ENCODE peak calls at places on chromosomes 12 and 14, in ten cellular contexts. G, I, W, U, R, J, M, L, F and V are unnamed samples.

GRCh38 chr14:55807059-55807499 is 227.1 kb downstream of the KTN1 start:
- DNase-seq in G (peak), I (no peak), W (peak), U (peak), R (peak), J (peak), M (peak), L (peak), F (peak), V (peak)

GRCh38 chr14:68250950-68251765 is 431.6 kb downstream of the RAD51B start:
- DNase-seq in G (no peak), I (no peak), W (no peak), U (no peak), R (no peak), J (peak), M (no peak), L (no peak), F (no peak), V (no peak)

GRCh38 chr12:117842630-117843029 is 126.2 kb downstream of the KSR2 start:
- DNase-seq in G (no peak), I (no peak), W (no peak), U (no peak), R (no peak), J (no peak), M (no peak), L (no peak), F (no peak), V (no peak)

GRCh38 chr14:88095791-88096190 is 90.9 kb downstream of the GPR65 start:
- DNase-seq in G (no peak), I (no peak), W (no peak), U (no peak), R (no peak), J (no peak), M (no peak), L (no peak), F (no peak), V (no peak)

GRCh38 chr12:120225852-120226640 is 25.1 kb upstream of the RPLP0 start:
- DNase-seq in G (no peak), I (no peak), W (no peak), U (no peak), R (peak), J (no peak), M (no peak), L (no peak), F (peak), V (peak)

GRCh38 chr12:93819048-93819491 is 141.9 kb downstream of the CRADD start:
- DNase-seq in G (peak), I (no peak), W (peak), U (peak), R (peak), J (peak), M (peak), L (peak), F (peak), V (no peak)

GRCh38 chr12:67993143-67993542 is 3.9 kb downstream of the IFNG-AS1 start:
- DNase-seq in G (no peak), I (no peak), W (no peak), U (no peak), R (no peak), J (no peak), M (no peak), L (no peak), F (no peak), V (no peak)

GRCh38 chr12:121009744-121010143 is 6.5 kb downstream of the C12orf43 start:
- DNase-seq in G (peak), I (peak), W (peak), U (peak), R (peak), J (peak), M (peak), L (peak), F (peak), V (no peak)

GRCh38 chr12:59036973-59037807 is 116.9 kb upstream of the LRIG3 start:
- DNase-seq in G (peak), I (no peak), W (no peak), U (no peak), R (no peak), J (peak), M (no peak), L (no peak), F (no peak), V (no peak)

GRCh38 chr12:49279706-49280159 is 14.9 kb downstream of the TUBA1C start:
- DNase-seq in G (no peak), I (no peak), W (no peak), U (no peak), R (no peak), J (no peak), M (no peak), L (no peak), F (peak), V (no peak)

GRCh38 chr12:102629262-102629888 is 149.0 kb upstream of the IGF1 start:
- DNase-seq in G (peak), I (no peak), W (no peak), U (peak), R (no peak), J (no peak), M (no peak), L (no peak), F (no peak), V (no peak)

GRCh38 chr12:49334681-49335080 is 2.3 kb downstream of the C1QL4 start:
- DNase-seq in G (no peak), I (no peak), W (no peak), U (no peak), R (no peak), J (no peak), M (no peak), L (no peak), F (no peak), V (no peak)

GRCh38 chr14:72518809-72519377 is 375.0 kb downstream of the DPF3 start:
- DNase-seq in G (no peak), I (no peak), W (no peak), U (no peak), R (no peak), J (no peak), M (peak), L (no peak), F (no peak), V (peak)

GRCh38 chr12:57735198-57735855 is 3.2 kb downstream of the AGAP2 start:
- DNase-seq in G (no peak), I (no peak), W (no peak), U (peak), R (no peak), J (no peak), M (no peak), L (no peak), F (no peak), V (no peak)

GRCh38 chr12:57738142-57738474 is 434 bp downstream of the AGAP2 start:
- DNase-seq in G (no peak), I (no peak), W (no peak), U (no peak), R (no peak), J (no peak), M (no peak), L (no peak), F (no peak), V (no peak)

GRCh38 chr12:57735952-57736742 is 2.4 kb downstream of the AGAP2 start:
- DNase-seq in G (no peak), I (no peak), W (no peak), U (peak), R (no peak), J (peak), M (peak), L (no peak), F (no peak), V (no peak)

GRCh38 chr12:57737467-57738141 is 938 bp downstream of the AGAP2 start:
- DNase-seq in G (no peak), I (no peak), W (no peak), U (peak), R (no peak), J (no peak), M (no peak), L (no peak), F (no peak), V (no peak)

GRCh38 chr12:57736743-57737466 is 1.6 kb downstream of the AGAP2 start:
- DNase-seq in G (no peak), I (no peak), W (no peak), U (peak), R (no peak), J (no peak), M (no peak), L (no peak), F (no peak), V (no peak)
- H3K4me3 ChIP-seq in G (no peak), I (peak), W (peak), U (no peak), R (no peak), J (peak), M (no peak), L (no peak), F (peak), V (no peak)

GRCh38 chr14:103360548-103360947 is 24.7 kb upstream of the MARK3 start:
- DNase-seq in G (no peak), I (no peak), W (no peak), U (no peak), R (no peak), J (no peak), M (no peak), L (no peak), F (no peak), V (no peak)

GRCh38 chr14:103361868-103362267 is 23.3 kb upstream of the MARK3 start:
- DNase-seq in G (peak), I (peak), W (no peak), U (peak), R (no peak), J (peak), M (peak), L (peak), F (no peak), V (no peak)

GRCh38 chr14:103354141-103354540 is 20.1 kb downstream of the EIF5 start:
- DNase-seq in G (no peak), I (no peak), W (no peak), U (no peak), R (no peak), J (no peak), M (no peak), L (no peak), F (no peak), V (no peak)

GRCh38 chr14:103353391-103353790 is 19.4 kb downstream of the EIF5 start:
- DNase-seq in G (no peak), I (no peak), W (no peak), U (no peak), R (no peak), J (no peak), M (no peak), L (no peak), F (no peak), V (no peak)

GRCh38 chr14:103356151-103356766 is 22.2 kb downstream of the EIF5 start:
- DNase-seq in G (no peak), I (no peak), W (no peak), U (no peak), R (no peak), J (no peak), M (no peak), L (peak), F (no peak), V (no peak)
- H3K4me3 ChIP-seq in G (no peak), I (no peak), W (no peak), U (no peak), R (no peak), J (no peak), M (no peak), L (no peak), F (no peak), V (no peak)

DNA sequence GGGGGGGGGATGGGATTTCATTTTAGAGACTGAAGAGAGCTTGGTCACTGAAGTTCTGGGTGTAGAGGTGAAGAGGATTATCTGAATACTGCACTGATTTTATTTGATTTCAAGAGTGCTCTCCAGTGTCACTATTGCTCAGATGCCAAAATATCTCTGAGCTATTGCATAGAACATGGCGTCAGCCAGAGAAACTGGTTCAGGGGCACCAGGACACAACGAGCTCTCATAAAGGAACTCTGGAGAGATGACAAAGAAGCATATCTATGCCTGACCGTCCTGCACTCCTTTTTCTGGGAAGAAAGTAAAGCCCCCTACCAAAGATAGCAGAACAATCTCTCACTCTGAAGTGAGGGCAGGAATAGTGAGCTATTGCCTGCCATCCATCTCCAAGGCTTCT is 2.0 kb downstream of the SLC7A8 start:
- DNase-seq in G (no peak), I (no peak), W (no peak), U (peak), R (no peak), J (no peak), M (no peak), L (no peak), F (no peak), V (no peak)
- H3K4me3 ChIP-seq in G (no peak), I (no peak), W (no peak), U (peak), R (peak), J (peak), M (no peak), L (no peak), F (peak), V (peak)

DNA sequence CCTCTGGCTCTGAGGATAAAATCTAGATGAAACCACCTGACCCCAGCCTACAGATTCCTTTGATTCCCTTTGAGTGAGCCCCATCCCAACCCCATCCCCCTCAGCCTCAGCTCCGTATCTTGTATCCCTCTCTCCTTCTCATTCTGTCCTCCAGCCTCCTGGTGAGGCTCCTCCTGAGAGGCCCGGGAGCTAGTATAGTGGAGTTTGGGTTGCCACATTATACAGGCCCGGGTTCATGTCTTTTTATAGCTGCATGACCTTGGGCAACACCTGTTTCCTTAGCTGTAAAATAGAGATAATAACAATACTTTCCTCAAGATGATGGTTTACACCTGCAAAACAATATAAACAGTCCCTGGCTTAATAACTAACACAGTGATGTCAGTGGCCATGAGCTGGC is 89.8 kb downstream of the STAB2 start:
- DNase-seq in G (no peak), I (no peak), W (no peak), U (no peak), R (peak), J (no peak), M (no peak), L (no peak), F (peak), V (no peak)
- H3K4me3 ChIP-seq in G (no peak), I (no peak), W (no peak), U (no peak), R (no peak), J (no peak), M (no peak), L (no peak), F (no peak), V (no peak)

DNA sequence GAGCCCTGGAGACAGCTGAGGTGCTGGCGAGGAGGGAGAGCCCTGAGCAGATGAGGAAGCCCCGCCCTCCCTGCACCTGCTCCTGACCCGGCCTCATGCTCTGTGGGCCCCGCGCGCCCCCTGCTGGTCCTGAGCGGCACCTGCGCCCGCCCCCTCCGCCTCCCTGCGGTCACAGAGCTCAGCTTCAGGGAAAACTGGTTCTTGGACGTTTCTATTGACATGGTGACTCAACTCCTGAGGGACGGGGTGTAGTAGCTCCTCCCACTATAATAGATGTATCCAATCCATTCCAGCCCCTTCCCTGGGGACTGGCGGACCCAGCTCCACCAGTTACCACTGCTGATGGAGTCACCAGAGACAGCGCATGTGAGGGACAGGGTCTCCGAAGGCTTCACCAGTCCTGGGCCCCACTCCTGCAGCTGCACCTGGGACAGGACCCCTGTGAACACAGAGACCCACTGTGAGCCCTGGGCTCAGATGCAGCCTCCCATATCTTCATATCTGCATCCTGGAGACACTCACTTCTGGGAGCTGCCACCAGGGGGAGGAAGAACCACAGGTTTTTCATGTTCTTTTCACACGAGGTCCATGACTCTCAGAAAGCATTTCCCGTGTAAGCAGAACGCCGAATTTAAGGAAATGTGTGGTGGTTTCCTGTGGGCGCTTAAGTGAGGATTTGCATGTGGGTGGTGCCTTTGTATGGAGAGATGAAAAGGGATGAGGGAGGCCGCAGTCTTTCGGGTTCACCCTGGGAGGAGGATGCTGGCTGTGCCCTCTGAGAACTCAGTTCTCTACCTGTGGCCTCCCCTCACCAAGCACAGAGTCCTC is 1346.5 kb downstream of the TMEM121 start:
- DNase-seq in G (no peak), I (peak), W (peak), U (peak), R (peak), J (peak), M (no peak), L (no peak), F (peak), V (peak)
- H3K4me3 ChIP-seq in G (no peak), I (no peak), W (no peak), U (no peak), R (no peak), J (no peak), M (no peak), L (no peak), F (peak), V (peak)

GRCh38 chr14:101815994-101816393 is 54.5 kb downstream of the PPP2R5C start:
- DNase-seq in G (no peak), I (no peak), W (no peak), U (no peak), R (no peak), J (no peak), M (no peak), L (no peak), F (no peak), V (peak)

GRCh38 chr14:101819251-101819990 is 57.9 kb downstream of the PPP2R5C start:
- DNase-seq in G (no peak), I (no peak), W (no peak), U (no peak), R (no peak), J (no peak), M (no peak), L (no peak), F (peak), V (peak)

GRCh38 chr14:101820283-101820798 is 58.8 kb downstream of the PPP2R5C start:
- DNase-seq in G (no peak), I (no peak), W (no peak), U (no peak), R (no peak), J (no peak), M (no peak), L (no peak), F (no peak), V (no peak)

GRCh38 chr14:101814869-101815268 is 53.4 kb downstream of the PPP2R5C start:
- DNase-seq in G (no peak), I (no peak), W (no peak), U (no peak), R (no peak), J (no peak), M (no peak), L (no peak), F (no peak), V (no peak)

GRCh38 chr14:101817511-101818001 is 56.0 kb downstream of the PPP2R5C start:
- DNase-seq in G (no peak), I (no peak), W (no peak), U (no peak), R (no peak), J (no peak), M (no peak), L (no peak), F (no peak), V (no peak)
- H3K4me3 ChIP-seq in G (no peak), I (no peak), W (no peak), U (no peak), R (no peak), J (no peak), M (no peak), L (no peak), F (no peak), V (peak)

GRCh38 chr14:28779416-28779941 is 12.9 kb downstream of the FOXG1 start:
- DNase-seq in G (no peak), I (no peak), W (no peak), U (no peak), R (no peak), J (no peak), M (no peak), L (no peak), F (no peak), V (no peak)

GRCh38 chr14:28785096-28785952 is 18.7 kb downstream of the FOXG1 start:
- DNase-seq in G (peak), I (no peak), W (peak), U (peak), R (no peak), J (no peak), M (peak), L (no peak), F (no peak), V (no peak)

GRCh38 chr14:28783593-28784143 is 17.1 kb downstream of the FOXG1 start:
- DNase-seq in G (no peak), I (no peak), W (no peak), U (no peak), R (no peak), J (no peak), M (no peak), L (no peak), F (no peak), V (no peak)

GRCh38 chr14:28780843-28781503 is 14.4 kb downstream of the FOXG1 start:
- DNase-seq in G (no peak), I (no peak), W (no peak), U (no peak), R (no peak), J (no peak), M (no peak), L (no peak), F (no peak), V (no peak)

GRCh38 chr14:28784262-28785021 is 17.9 kb downstream of the FOXG1 start:
- DNase-seq in G (no peak), I (no peak), W (no peak), U (no peak), R (no peak), J (no peak), M (no peak), L (no peak), F (no peak), V (no peak)
- H3K4me3 ChIP-seq in G (peak), I (no peak), W (no peak), U (peak), R (no peak), J (no peak), M (peak), L (no peak), F (no peak), V (no peak)